ENCODE peak calls at places on chromosomes 12 and 14, in six cellular contexts. X is ascending aorta, K is hypothalamus, M is NCI-H1694, U is A172, V is brain microvascular endothelial cell. L is an unnamed sample.

GRCh38 chr14:60973070-60973469 is 7.8 kb downstream of the TRMT5 start:
- DNase-seq in X (no peak), K (no peak), M (no peak), U (no peak), V (no peak), L (no peak)

GRCh38 chr12:124191024-124191359 is 103.9 kb upstream of the RFLNA start:
- DNase-seq in X (no peak), K (no peak), M (no peak), U (peak), V (no peak), L (no peak)

GRCh38 chr12:77584860-77585259 is 245.8 kb upstream of the NAV3 start:
- DNase-seq in X (no peak), K (no peak), M (peak), U (no peak), V (no peak), L (no peak)

GRCh38 chr14:88323520-88324199 is 591 bp upstream of the KCNK10 start:
- DNase-seq in X (no peak), K (no peak), M (peak), U (no peak), V (no peak), L (no peak)

GRCh38 chr14:57066887-57067513 is 201.7 kb downstream of the EXOC5 start:
- DNase-seq in X (no peak), K (no peak), M (peak), U (no peak), V (peak), L (no peak)

GRCh38 chr12:99954724-99955123 is 30.0 kb downstream of the ANKS1B start:
- DNase-seq in X (no peak), K (no peak), M (no peak), U (no peak), V (no peak), L (no peak)

GRCh38 chr12:49838973-49839633 is 3.8 kb downstream of the BCDIN3D start:
- DNase-seq in X (no peak), K (no peak), M (peak), U (peak), V (peak), L (peak)

GRCh38 chr14:75493580-75494130 is 28.6 kb upstream of the BATF start:
- DNase-seq in X (no peak), K (no peak), M (no peak), U (no peak), V (no peak), L (no peak)

GRCh38 chr12:42090899-42091298 is 53.8 kb downstream of the GXYLT1 start:
- DNase-seq in X (no peak), K (no peak), M (no peak), U (peak), V (peak), L (no peak)

GRCh38 chr12:52216107-52216506 is 16.9 kb upstream of the KRT7 start:
- DNase-seq in X (no peak), K (no peak), M (no peak), U (no peak), V (no peak), L (no peak)

GRCh38 chr12:75977952-75978671 is 53.5 kb downstream of the PHLDA1 start:
- DNase-seq in X (peak), K (no peak), M (no peak), U (peak), V (peak), L (peak)

GRCh38 chr12:1706284-1707016 is 15.6 kb downstream of the ADIPOR2 start:
- DNase-seq in X (no peak), K (no peak), M (no peak), U (no peak), V (no peak), L (no peak)

GRCh38 chr12:120835304-120835612 is 68.9 kb downstream of the SPPL3 start:
- DNase-seq in X (no peak), K (no peak), M (no peak), U (no peak), V (no peak), L (no peak)

GRCh38 chr12:123041042-123041531 is 60.6 kb downstream of the ARL6IP4 start:
- DNase-seq in X (no peak), K (no peak), M (no peak), U (no peak), V (no peak), L (no peak)

GRCh38 chr14:97299661-97300060 is 502.5 kb downstream of the VRK1 start:
- DNase-seq in X (no peak), K (no peak), M (no peak), U (no peak), V (no peak), L (peak)

GRCh38 chr12:22002430-22002829 is 43.6 kb upstream of the CMAS start:
- DNase-seq in X (no peak), K (no peak), M (no peak), U (no peak), V (no peak), L (no peak)

GRCh38 chr14:102210421-102211042 is 70.8 kb downstream of the WDR20 start:
- DNase-seq in X (no peak), K (no peak), M (no peak), U (no peak), V (no peak), L (no peak)

GRCh38 chr12:111354511-111354910 is 14.4 kb downstream of the PHETA1 start:
- DNase-seq in X (no peak), K (no peak), M (no peak), U (no peak), V (no peak), L (no peak)

GRCh38 chr12:27293463-27293862 is 39.2 kb upstream of the BMAL2 start:
- DNase-seq in X (no peak), K (no peak), M (no peak), U (no peak), V (peak), L (no peak)

GRCh38 chr12:125198647-125199046 is 133.4 kb downstream of the AACS start:
- DNase-seq in X (no peak), K (no peak), M (no peak), U (no peak), V (no peak), L (no peak)

GRCh38 chr12:85866929-85867776 is 6.9 kb upstream of the NTS start:
- DNase-seq in X (no peak), K (no peak), M (peak), U (peak), V (peak), L (no peak)

GRCh38 chr14:95085321-95085720 is 72.0 kb downstream of the DICER1 start:
- DNase-seq in X (no peak), K (no peak), M (no peak), U (no peak), V (no peak), L (no peak)

GRCh38 chr12:123063535-123063934 is 83.1 kb downstream of the ARL6IP4 start:
- DNase-seq in X (no peak), K (no peak), M (peak), U (no peak), V (no peak), L (peak)

GRCh38 chr12:54926246-54926645 is 58.3 kb downstream of the TESPA1 start:
- DNase-seq in X (no peak), K (no peak), M (no peak), U (no peak), V (no peak), L (no peak)

GRCh38 chr12:54038760-54039414 is 6.0 kb downstream of the HOXC5 start:
- DNase-seq in X (no peak), K (no peak), M (no peak), U (no peak), V (no peak), L (no peak)

GRCh38 chr12:56590237-56590830 is 39.8 kb downstream of the BAZ2A start:
- DNase-seq in X (no peak), K (no peak), M (no peak), U (peak), V (peak), L (no peak)

GRCh38 chr12:9331218-9331626 is 123.0 kb upstream of the PZP start:
- DNase-seq in X (no peak), K (peak), M (peak), U (no peak), V (peak), L (peak)

GRCh38 chr14:72801381-72801812 is 92.5 kb downstream of the DPF3 start:
- DNase-seq in X (no peak), K (no peak), M (no peak), U (peak), V (peak), L (no peak)

L was measured in naive thymus-derived CD4-positive, alpha-beta T cell.